ENCODE peak calls at places on chromosomes 2 and 18, in seven cellular contexts. M is A549, C is GM12865, F is right atrium auricular region, D is endothelial cell, L is stomach, T is esophagus squamous epithelium. G is an unnamed sample.
A peak's percentile ranks its signal among the peaks of the same experiment; 100 is the strongest.

GRCh38 chr2:197838036-197838435 is 33.6 kb downstream of the PLCL1 start:
- DNase-seq in F (no peak), L (no peak), D (no peak), C (peak; percentile 36), M (no peak), T (no peak), G (no peak)

GRCh38 chr18:55069497-55069896 is 110.2 kb upstream of the CCDC68 start:
- DNase-seq in F (no peak), C (peak; percentile 68), L (no peak), T (no peak), M (no peak), D (no peak), G (no peak)

GRCh38 chr2:1969701-1970015 is 225.3 kb upstream of the PXDN start:
- DNase-seq in L (no peak), C (no peak), M (no peak), D (no peak), F (no peak), T (no peak), G (no peak)

GRCh38 chr2:74242354-74243071 is 44.1 kb downstream of the MTHFD2 start:
- DNase-seq in D (no peak), T (no peak), M (no peak), L (no peak), C (no peak), F (no peak), G (no peak)

GRCh38 chr2:240780023-240780831 is 39.8 kb downstream of the KIF1A start:
- DNase-seq in T (no peak), M (no peak), C (no peak), L (no peak), F (no peak), D (no peak), G (no peak)

GRCh38 chr18:49300538-49300937 is 159.9 kb downstream of the DYM start:
- DNase-seq in F (no peak), M (no peak), T (no peak), D (no peak), C (no peak), L (no peak), G (no peak)

GRCh38 chr2:165593081-165593480 is 123.6 kb downstream of the CSRNP3 start:
- DNase-seq in T (no peak), C (no peak), D (no peak), F (no peak), M (no peak), L (no peak), G (no peak)

GRCh38 chr2:219495531-219496122 is 3.1 kb upstream of the GMPPA start:
- DNase-seq in T (no peak), L (peak; percentile 62), D (peak; percentile 79), M (peak; percentile 82), C (peak; percentile 74), F (peak; percentile 71), G (peak; percentile 44)

GRCh38 chr2:118431586-118431985 is 343.3 kb downstream of the INSIG2 start:
- DNase-seq in L (no peak), F (no peak), C (no peak), D (no peak), M (no peak), T (no peak), G (no peak)

GRCh38 chr2:225456619-225457260 is 57.2 kb downstream of the NYAP2 start:
- DNase-seq in L (no peak), T (no peak), F (no peak), D (no peak), M (no peak), C (no peak), G (no peak)

GRCh38 chr18:53566622-53567021 is 657.8 kb downstream of the MBD2 start:
- DNase-seq in M (no peak), C (no peak), D (no peak), L (no peak), F (no peak), T (no peak), G (no peak)

GRCh38 chr18:48657446-48658120 is 118.8 kb downstream of the CTIF start:
- DNase-seq in T (no peak), F (no peak), C (no peak), M (no peak), L (no peak), D (no peak), G (no peak)

GRCh38 chr2:57434952-57435351 is 611.7 kb upstream of the VRK2 start:
- DNase-seq in T (no peak), F (no peak), D (no peak), M (no peak), L (no peak), C (no peak), G (no peak)

GRCh38 chr2:60992985-60993392 is 24.5 kb upstream of the PEX13 start:
- DNase-seq in F (no peak), T (no peak), L (peak; percentile 40), D (no peak), M (no peak), C (peak; percentile 88), G (no peak)

GRCh38 chr2:84435331-84436081 is 23.6 kb downstream of the SUCLG1 start:
- DNase-seq in D (no peak), L (no peak), M (no peak), C (no peak), T (no peak), F (no peak), G (no peak)

GRCh38 chr18:74902170-74902465 is 304.4 kb downstream of the ZNF407 start:
- DNase-seq in D (no peak), T (no peak), F (no peak), L (no peak), C (no peak), M (no peak), G (no peak)

GRCh38 chr2:110755494-110756078 is 23.2 kb downstream of the ACOXL start:
- DNase-seq in T (no peak), D (no peak), F (no peak), M (peak; percentile 14), C (no peak), L (no peak), G (no peak)

GRCh38 chr2:24117902-24118301 is 5.2 kb downstream of the PFN4 start:
- DNase-seq in F (no peak), L (no peak), D (no peak), M (no peak), C (no peak), T (no peak), G (no peak)

GRCh38 chr2:141940709-141941108 is 190.1 kb downstream of the LRP1B start:
- DNase-seq in T (no peak), D (no peak), M (no peak), C (no peak), F (no peak), L (no peak), G (no peak)

GRCh38 chr2:141941224-141941714 is 189.5 kb downstream of the LRP1B start:
- DNase-seq in T (no peak), L (no peak), F (no peak), D (no peak), M (no peak), C (no peak), G (no peak)

GRCh38 chr2:141947715-141948114 is 183.1 kb downstream of the LRP1B start:
- DNase-seq in M (no peak), C (no peak), T (no peak), F (no peak), L (no peak), D (no peak), G (no peak)

GRCh38 chr2:141946016-141946415 is 184.8 kb downstream of the LRP1B start:
- DNase-seq in C (no peak), F (no peak), D (no peak), M (no peak), T (no peak), L (no peak), G (no peak)

DNA sequence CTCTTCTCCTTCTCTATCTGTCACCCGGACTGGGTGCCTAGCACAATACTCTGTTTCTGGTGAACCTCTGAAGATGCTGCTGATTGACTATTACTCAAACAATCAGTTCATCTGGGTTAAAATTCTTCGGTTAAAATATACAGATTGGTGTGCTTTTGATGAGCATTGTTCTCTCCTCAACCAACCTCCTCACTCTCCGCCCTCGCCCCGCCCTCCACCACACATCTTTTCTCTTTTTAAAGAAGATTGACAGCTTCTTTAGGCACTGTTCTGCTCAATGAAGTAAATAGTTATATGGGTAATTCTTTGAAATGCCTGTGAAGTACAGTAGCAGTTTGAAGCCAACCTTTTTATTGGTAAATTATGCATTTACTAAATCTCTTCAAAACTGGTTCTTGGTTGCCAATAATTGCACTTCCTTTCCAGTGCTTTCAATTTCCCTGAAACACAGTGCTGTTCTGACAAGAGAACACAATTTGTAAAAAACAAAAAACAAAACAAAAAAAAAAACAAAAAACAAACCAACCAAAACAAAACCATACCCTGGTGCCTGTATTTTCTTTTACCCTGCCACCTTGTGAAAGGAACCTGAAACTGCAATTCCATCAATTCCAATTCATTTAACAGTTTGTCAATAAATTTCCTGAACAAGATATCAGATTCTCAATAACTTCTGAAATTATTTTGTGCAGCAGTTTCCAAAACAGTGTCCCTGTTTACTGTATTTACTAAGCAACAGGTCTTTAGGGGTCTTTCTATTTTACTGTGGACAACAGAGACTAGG is 188.6 kb downstream of the LRP1B start:
- DNase-seq in C (no peak), M (no peak), D (no peak), T (no peak), L (no peak), F (no peak), G (no peak)
- TF ChIP-seq CTCF in C (peak; percentile 1), M (no peak), D (peak; percentile 68), T (no peak), L (no peak), F (no peak), G (peak; percentile 63)

GRCh38 chr2:177303939-177304338 is 39.4 kb upstream of the NFE2L2 start:
- DNase-seq in C (no peak), D (no peak), L (no peak), F (no peak), T (no peak), M (no peak), G (no peak)
- TF ChIP-seq CTCF in C (no peak), D (no peak), L (no peak), F (no peak), T (no peak), M (no peak), G (no peak)

DNA sequence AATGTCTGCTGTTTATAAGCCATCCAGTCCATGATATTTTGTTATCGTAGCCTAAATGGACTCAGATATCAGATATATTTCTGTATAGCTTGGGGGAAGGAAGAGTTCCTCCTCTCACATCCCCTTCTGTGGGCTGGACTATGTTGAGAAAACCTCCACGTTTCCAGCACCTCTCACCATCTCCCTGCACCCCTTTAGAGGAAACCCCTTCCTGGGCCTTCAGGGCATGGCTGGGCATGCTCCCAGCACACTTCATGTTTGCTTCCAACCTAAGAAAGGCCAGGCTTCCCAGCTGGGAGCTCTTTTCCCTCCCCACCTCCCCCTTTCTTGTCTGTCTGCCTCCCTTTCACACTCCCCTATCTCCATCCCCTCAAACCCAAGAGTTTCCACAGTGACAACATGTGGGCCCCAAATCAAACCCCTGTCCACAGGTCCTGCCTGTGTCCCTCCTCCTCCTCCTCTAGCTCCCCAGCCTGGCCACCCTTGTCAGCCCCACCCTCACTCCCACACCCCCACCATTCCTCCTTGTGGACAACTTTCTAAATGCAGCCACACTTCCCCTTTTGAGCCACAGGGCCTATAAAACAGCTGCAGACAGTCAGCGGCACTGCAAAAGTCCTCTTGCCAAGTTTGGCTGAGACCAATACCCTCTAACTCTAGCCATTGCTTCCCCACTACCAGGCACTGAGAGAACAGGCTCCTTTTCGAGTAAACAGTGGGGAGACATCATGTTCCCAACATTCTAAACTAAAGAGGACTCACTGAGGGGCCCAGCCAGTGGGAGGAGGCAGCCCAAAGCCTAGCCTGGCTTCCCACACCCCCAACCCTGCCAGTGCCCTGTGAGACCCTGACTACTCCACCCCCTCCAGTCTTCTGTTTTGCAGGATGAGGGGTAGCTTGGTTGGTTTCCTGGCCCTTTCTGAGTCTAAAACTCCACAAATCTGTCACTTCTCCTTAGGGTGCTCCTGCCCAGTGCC is 120.5 kb downstream of the ZFP36L2 start:
- DNase-seq in M (peak; percentile 58), T (no peak), C (peak; percentile 61), F (no peak), D (no peak), L (peak; percentile 40), G (no peak)
- TF ChIP-seq CTCF in M (no peak), T (no peak), C (peak; percentile 49), F (no peak), D (peak; percentile 16), L (no peak), G (peak; percentile 49)

GRCh38 chr2:228516019-228516418 is 334.5 kb upstream of the SPHKAP start:
- DNase-seq in M (no peak), L (no peak), F (no peak), C (no peak), D (no peak), T (no peak), G (no peak)
- TF ChIP-seq CTCF in M (no peak), L (no peak), F (no peak), C (no peak), D (no peak), T (no peak), G (no peak)

G was measured in PC-9.